ENCODE peak calls at places on chromosomes 4 and X, in six cellular contexts. E is LoVo, O is NCI-H146, S is activated gamma-delta T cell treated with Interleukin-2 at 50 U/mL for 16 hours, K is KG1, D is uterus. R is an unnamed sample.

GRCh38 chr4:41213563-41214157 is 682 bp downstream of the APBB2 start:
- DNase-seq in D (peak), K (no peak), E (peak), O (peak), S (no peak), R (no peak)

GRCh38 chr4:1777822-1778641 is 15.1 kb upstream of the FGFR3 start:
- DNase-seq in E (peak), S (no peak), K (no peak), O (peak), D (no peak), R (no peak)

GRCh38 chr4:37666625-37667071 is 19.5 kb downstream of the RELL1 start:
- DNase-seq in E (peak), D (peak), K (no peak), O (no peak), S (no peak), R (peak)

GRCh38 chr4:7280906-7281305 is 88.6 kb downstream of the SORCS2 start:
- DNase-seq in S (no peak), D (no peak), O (no peak), K (no peak), E (no peak), R (peak)

GRCh38 chr4:132395576-132395975 is 753.5 kb upstream of the PCDH10 start:
- DNase-seq in K (no peak), S (no peak), O (no peak), D (no peak), E (no peak), R (no peak)

GRCh38 chr4:40473578-40474388 is 138.7 kb downstream of the CHRNA9 start:
- DNase-seq in D (no peak), O (no peak), E (peak), K (no peak), S (no peak), R (peak)

GRCh38 chr4:123554819-123555499 is 158.4 kb downstream of the SPRY1 start:
- DNase-seq in D (no peak), O (no peak), E (peak), K (no peak), S (no peak), R (no peak)

GRCh38 chr4:83125738-83126141 is 11.2 kb upstream of the PLAC8 start:
- DNase-seq in D (no peak), K (no peak), E (peak), S (peak), O (no peak), R (no peak)

GRCh38 chrX:112677167-112677566 is 2.6 kb downstream of the LHFPL1 start:
- DNase-seq in S (no peak), O (no peak), D (no peak), E (no peak), K (no peak), R (no peak)

GRCh38 chrX:132483951-132484350 is 4.9 kb downstream of the MBNL3 start:
- DNase-seq in K (no peak), S (no peak), O (peak), D (no peak), E (no peak), R (no peak)

GRCh38 chrX:28880136-28880535 is 292.9 kb downstream of the IL1RAPL1 start:
- DNase-seq in O (no peak), D (no peak), E (no peak), S (no peak), K (no peak), R (no peak)

R was measured in SW480.